ENCODE peak calls at places on chromosomes 1 and 21, in seven cellular contexts. I, J, Q, M, L, Z and P are unnamed samples.
A peak's percentile ranks its signal among the peaks of the same experiment; 100 is the strongest.

GRCh38 chr1:88646852-88647645 is 37.0 kb upstream of the PKN2 start:
- DNase-seq in M (no peak), Q (no peak), L (no peak), J (no peak), I (no peak), Z (no peak), P (peak; percentile 44)

GRCh38 chr1:91712981-91713841 is 172.7 kb downstream of the TGFBR3 start:
- DNase-seq in M (peak; percentile 41), Z (peak; percentile 69), J (peak; percentile 44), L (peak; percentile 37), I (no peak), Q (peak; percentile 75), P (no peak)

GRCh38 chr1:183385746-183386145 is 32.4 kb downstream of the NMNAT2 start:
- DNase-seq in Q (no peak), M (no peak), Z (no peak), L (no peak), J (no peak), I (no peak), P (no peak)

GRCh38 chr1:54653036-54653435 is 11.4 kb downstream of the MROH7 start:
- DNase-seq in Q (no peak), J (no peak), L (no peak), I (no peak), Z (no peak), M (no peak), P (no peak)

GRCh38 chr1:222464841-222465210 is 83.1 kb downstream of the HHIPL2 start:
- DNase-seq in Q (peak; percentile 51), I (no peak), L (peak; percentile 44), Z (peak; percentile 31), M (peak; percentile 57), J (no peak), P (peak; percentile 81)

GRCh38 chr21:36388835-36389234 is 3.6 kb downstream of the CHAF1B start:
- DNase-seq in M (no peak), L (no peak), I (no peak), J (no peak), Z (no peak), Q (no peak), P (no peak)

GRCh38 chr1:204080163-204080903 is 7.4 kb downstream of the SOX13 start:
- DNase-seq in Q (peak; percentile 97), Z (peak; percentile 81), L (peak; percentile 89), J (peak; percentile 65), I (no peak), M (peak; percentile 95), P (no peak)

GRCh38 chr1:86069757-86070145 is 86.8 kb downstream of the COL24A1 start:
- DNase-seq in Z (no peak), J (no peak), M (no peak), I (no peak), L (no peak), Q (no peak), P (no peak)

GRCh38 chr1:33288976-33289857 is 31.7 kb downstream of the A3GALT2 start:
- DNase-seq in M (no peak), L (no peak), J (no peak), Z (no peak), I (no peak), Q (no peak), P (no peak)

GRCh38 chr1:94111879-94112278 is 9.1 kb downstream of the ABCA4 start:
- DNase-seq in Q (peak; percentile 3), I (no peak), L (no peak), M (no peak), Z (no peak), J (no peak), P (no peak)

GRCh38 chr1:68954841-68955240 is 458.0 kb upstream of the DEPDC1 start:
- DNase-seq in I (no peak), J (no peak), Q (no peak), M (no peak), Z (no peak), L (no peak), P (no peak)

GRCh38 chr1:59128239-59128736 is 168.6 kb upstream of the FGGY start:
- DNase-seq in Q (no peak), L (no peak), J (no peak), I (no peak), Z (no peak), M (no peak), P (no peak)

GRCh38 chr1:20732071-20732587 is 374 bp downstream of the SH2D5 start:
- DNase-seq in Q (no peak), J (no peak), Z (peak; percentile 64), L (peak; percentile 47), M (no peak), I (peak; percentile 78), P (peak; percentile 44)

GRCh38 chr1:199081739-199082138 is 442.9 kb downstream of the PTPRC start:
- DNase-seq in J (no peak), L (no peak), I (no peak), Q (no peak), Z (no peak), M (no peak), P (no peak)

GRCh38 chr1:23793861-23794731 is 3.2 kb downstream of the LYPLA2 start:
- DNase-seq in Q (no peak), Z (no peak), J (no peak), L (no peak), M (no peak), I (no peak), P (no peak)

GRCh38 chr1:53541761-53542550 is 82.8 kb downstream of the DMRTB1 start:
- DNase-seq in M (peak; percentile 70), L (peak; percentile 18), I (no peak), Q (peak; percentile 83), J (no peak), Z (no peak), P (no peak)

GRCh38 chr1:90579212-90579802 is 137.8 kb downstream of the BARHL2 start:
- DNase-seq in M (no peak), J (no peak), L (no peak), I (peak; percentile 7), Q (no peak), Z (no peak), P (peak; percentile 54)

GRCh38 chr1:185499986-185500626 is 183.1 kb upstream of the IVNS1ABP start:
- DNase-seq in I (no peak), Q (no peak), L (no peak), Z (no peak), M (no peak), J (no peak), P (no peak)

GRCh38 chr1:37945743-37946702 is 830 bp downstream of the INPP5B start:
- DNase-seq in Z (peak; percentile 87), L (peak; percentile 47), J (peak; percentile 43), M (peak; percentile 78), Q (peak; percentile 68), I (no peak), P (peak; percentile 79)

GRCh38 chr1:37948841-37949240 is 2.0 kb upstream of the INPP5B start:
- DNase-seq in L (no peak), J (no peak), Q (no peak), M (no peak), I (no peak), Z (no peak), P (no peak)

GRCh38 chr1:37948160-37948559 is 1.3 kb upstream of the INPP5B start:
- DNase-seq in M (no peak), Q (no peak), L (no peak), Z (no peak), J (no peak), I (no peak), P (no peak)

GRCh38 chr1:37947364-37947763 is 511 bp upstream of the INPP5B start:
- DNase-seq in I (no peak), L (peak; percentile 67), Z (no peak), J (no peak), M (no peak), Q (no peak), P (peak; percentile 30)

DNA sequence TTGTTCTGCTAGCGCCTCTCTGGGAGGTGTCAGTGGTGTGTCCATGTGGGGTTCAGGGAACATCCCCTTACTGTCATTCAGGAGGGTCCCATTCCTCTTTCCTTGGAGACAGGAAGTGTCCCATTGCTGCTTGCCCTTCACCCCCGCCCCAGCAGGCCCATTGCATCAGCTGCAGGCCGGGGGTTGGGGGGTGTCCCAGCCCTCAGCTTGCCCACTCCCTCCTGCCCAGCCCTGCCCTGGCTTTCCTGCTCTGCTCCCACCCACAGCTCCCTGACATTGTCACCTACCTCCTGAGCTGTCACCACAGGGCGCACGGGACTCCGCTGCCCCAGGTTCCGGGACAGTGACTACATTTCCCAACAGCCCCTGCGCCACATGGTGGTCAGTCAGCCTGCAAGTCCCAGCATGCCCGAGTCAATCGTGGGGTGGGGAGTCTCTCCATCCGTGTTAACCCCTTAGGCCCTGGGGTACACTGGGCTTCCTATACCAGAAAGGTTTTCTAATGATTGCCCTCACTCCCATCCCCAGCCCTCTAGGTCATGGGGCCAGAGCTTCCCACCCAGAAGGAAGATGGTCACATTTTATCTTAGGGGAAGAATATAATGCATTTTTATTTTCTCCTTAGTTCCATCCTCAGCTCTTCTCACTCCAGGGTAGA is at the start of gene INPP5B:
- DNase-seq in J (peak; percentile 81), I (peak; percentile 96), L (peak; percentile 92), M (peak; percentile 91), Q (peak; percentile 88), Z (peak; percentile 87), P (peak; percentile 88)
- TF ChIP-seq POLR2A in J (peak; percentile 45), I (peak; percentile 42), L (no peak), M (peak; percentile 33), Q (peak; percentile 49), Z (peak; percentile 75), P (peak; percentile 65)

GRCh38 chr1:17579951-17580939 is 40.7 kb downstream of the ARHGEF10L start:
- DNase-seq in J (no peak), M (peak; percentile 49), I (no peak), L (peak; percentile 60), Q (no peak), Z (no peak), P (no peak)
- TF ChIP-seq POLR2A in J (no peak), M (no peak), I (no peak), L (peak; percentile 59), Q (no peak), Z (no peak), P (no peak)

GRCh38 chr1:3775498-3776230 is 3.1 kb downstream of the SMIM1 start:
- DNase-seq in M (peak; percentile 49), L (peak; percentile 71), J (no peak), I (peak; percentile 85), Z (peak; percentile 84), Q (peak; percentile 36), P (peak; percentile 80)
- TF ChIP-seq POLR2A in M (no peak), L (no peak), J (no peak), I (no peak), Z (no peak), Q (no peak), P (peak; percentile 54)

DNA sequence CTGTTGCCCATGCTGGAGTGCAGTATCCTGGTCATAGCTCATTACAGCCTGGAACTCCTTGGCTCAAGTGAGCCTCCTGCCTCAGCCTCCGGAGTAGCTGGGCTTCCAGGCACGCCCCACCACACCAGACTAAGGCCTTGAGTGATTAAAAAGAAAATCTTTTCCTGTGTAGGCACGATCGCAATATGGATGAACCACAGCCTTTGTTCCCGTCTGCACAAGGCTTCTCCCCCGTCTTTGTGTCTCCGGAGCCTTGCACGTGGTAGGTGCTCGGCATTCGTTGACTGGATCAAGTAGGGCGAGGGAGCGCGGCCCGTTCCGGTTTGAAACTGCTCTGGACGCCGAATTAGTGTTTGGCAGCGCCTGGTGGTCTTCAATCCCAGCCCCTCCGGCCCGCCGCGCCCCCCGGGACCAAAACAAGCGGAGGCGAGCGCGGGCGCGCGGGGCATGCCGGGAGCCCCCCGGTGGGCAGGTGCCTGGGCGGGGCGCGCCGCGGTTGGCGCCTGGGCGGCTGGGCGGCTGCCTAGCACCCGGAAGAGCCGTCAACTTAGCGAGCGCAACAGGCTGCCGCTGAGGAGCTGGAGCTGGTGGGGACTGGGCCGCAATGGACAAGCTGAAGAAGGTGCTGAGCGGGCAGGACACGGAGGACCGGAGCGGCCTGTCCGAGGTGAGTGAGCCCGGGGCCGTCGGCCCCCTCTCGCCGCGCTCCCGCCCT is at the start of gene SFT2D2:
- DNase-seq in Z (peak; percentile 79), M (peak; percentile 71), I (peak; percentile 76), Q (peak; percentile 74), L (peak; percentile 84), J (peak; percentile 57), P (peak; percentile 88)
- TF ChIP-seq POLR2A in Z (peak; percentile 69), M (peak; percentile 58), I (peak; percentile 83), Q (peak; percentile 79), L (peak; percentile 78), J (peak; percentile 76), P (peak; percentile 80)